ENCODE peak calls at places on chromosomes 11 and 22, in ten cellular contexts. F, A, D, R, M, T, O, K, S and B are unnamed samples.

GRCh38 chr11:24679686-24680318 is 182.9 kb downstream of the LUZP2 start:
- DNase-seq in F (no peak), A (no peak), D (no peak), R (no peak), M (no peak), T (no peak), O (no peak), K (no peak), S (no peak), B (no peak)

GRCh38 chr11:10587995-10588394 is 19.5 kb upstream of the LYVE1 start:
- DNase-seq in F (no peak), A (no peak), D (no peak), R (no peak), M (no peak), T (no peak), O (no peak), K (no peak), S (no peak), B (no peak)

GRCh38 chr11:77113382-77114088 is 10.9 kb downstream of the OMP start:
- DNase-seq in F (peak; percentile 55), A (no peak), D (peak; percentile 56), R (no peak), M (no peak), T (no peak), O (no peak), K (no peak), S (no peak), B (peak; percentile 77)

GRCh38 chr22:23841736-23842404 is 3.1 kb upstream of the DERL3 start:
- DNase-seq in F (no peak), A (peak; percentile 34), D (peak; percentile 49), R (no peak), M (no peak), T (peak; percentile 58), O (no peak), K (no peak), S (no peak), B (no peak)

GRCh38 chr11:15800121-15800800 is 556.1 kb downstream of the SOX6 start:
- DNase-seq in F (peak; percentile 7), A (peak; percentile 66), D (no peak), R (no peak), M (no peak), T (no peak), O (no peak), K (peak; percentile 13), S (peak; percentile 53), B (no peak)

GRCh38 chr11:100445231-100445735 is 241.8 kb upstream of the ARHGAP42 start:
- DNase-seq in F (no peak), A (no peak), D (no peak), R (peak; percentile 65), M (no peak), T (no peak), O (no peak), K (no peak), S (no peak), B (no peak)

GRCh38 chr11:119089319-119089718 is 4.6 kb downstream of the HMBS start:
- DNase-seq in F (no peak), A (no peak), D (no peak), R (no peak), M (no peak), T (no peak), O (no peak), K (no peak), S (no peak), B (no peak)

GRCh38 chr22:49247194-49247924 is 580.3 kb downstream of the BRD1 start:
- DNase-seq in F (no peak), A (no peak), D (no peak), R (no peak), M (no peak), T (no peak), O (no peak), K (no peak), S (no peak), B (no peak)

GRCh38 chr11:18709414-18709813 is 10.8 kb downstream of the TMEM86A start:
- DNase-seq in F (no peak), A (no peak), D (no peak), R (no peak), M (no peak), T (no peak), O (no peak), K (no peak), S (no peak), B (no peak)

GRCh38 chr11:112459001-112459400 is 198.3 kb upstream of the PLET1 start:
- DNase-seq in F (no peak), A (no peak), D (no peak), R (no peak), M (no peak), T (no peak), O (no peak), K (no peak), S (no peak), B (no peak)

GRCh38 chr22:20741634-20742581 is 32.0 kb upstream of the SERPIND1 start:
- DNase-seq in F (peak; percentile 38), A (no peak), D (peak; percentile 42), R (peak; percentile 22), M (no peak), T (no peak), O (no peak), K (no peak), S (no peak), B (peak; percentile 63)

GRCh38 chr11:76134239-76134638 is 72.1 kb downstream of the WNT11 start:
- DNase-seq in F (no peak), A (no peak), D (no peak), R (no peak), M (no peak), T (no peak), O (no peak), K (no peak), S (no peak), B (no peak)

GRCh38 chr11:116310215-116310614 is 462.6 kb downstream of the BUD13 start:
- DNase-seq in F (no peak), A (no peak), D (no peak), R (no peak), M (no peak), T (no peak), O (no peak), K (no peak), S (no peak), B (no peak)

GRCh38 chr11:12029738-12030363 is 21.4 kb upstream of the DKK3 start:
- DNase-seq in F (peak; percentile 44), A (no peak), D (no peak), R (no peak), M (no peak), T (no peak), O (no peak), K (no peak), S (no peak), B (no peak)

GRCh38 chr11:77200869-77201268 is 72.8 kb downstream of the MYO7A start:
- DNase-seq in F (no peak), A (peak; percentile 40), D (no peak), R (peak; percentile 0), M (no peak), T (no peak), O (no peak), K (no peak), S (no peak), B (no peak)

GRCh38 chr11:58179648-58180047 is 9.2 kb upstream of the OR9Q2 start:
- DNase-seq in F (no peak), A (no peak), D (no peak), R (no peak), M (no peak), T (no peak), O (no peak), K (no peak), S (no peak), B (no peak)

GRCh38 chr11:69891421-69892236 is 72.4 kb upstream of the FGF3 start:
- DNase-seq in F (no peak), A (peak; percentile 53), D (no peak), R (no peak), M (no peak), T (no peak), O (no peak), K (no peak), S (no peak), B (no peak)

GRCh38 chr11:100930185-100930778 is 199.3 kb downstream of the PGR start:
- DNase-seq in F (peak; percentile 34), A (no peak), D (peak; percentile 6), R (no peak), M (no peak), T (no peak), O (no peak), K (no peak), S (peak; percentile 56), B (peak; percentile 23)

GRCh38 chr22:46762238-46763050 is at the start of gene TBC1D22A:
- DNase-seq in F (peak; percentile 88), A (peak; percentile 90), D (peak; percentile 93), R (peak; percentile 91), M (peak; percentile 94), T (peak; percentile 92), O (peak; percentile 49), K (peak; percentile 73), S (peak; percentile 64), B (peak; percentile 90)
- TF ChIP-seq CTCF in F (no peak), A (no peak), D (no peak), R (no peak), M (no peak), T (no peak), O (peak; percentile 2), K (peak; percentile 12), S (no peak), B (no peak)

DNA sequence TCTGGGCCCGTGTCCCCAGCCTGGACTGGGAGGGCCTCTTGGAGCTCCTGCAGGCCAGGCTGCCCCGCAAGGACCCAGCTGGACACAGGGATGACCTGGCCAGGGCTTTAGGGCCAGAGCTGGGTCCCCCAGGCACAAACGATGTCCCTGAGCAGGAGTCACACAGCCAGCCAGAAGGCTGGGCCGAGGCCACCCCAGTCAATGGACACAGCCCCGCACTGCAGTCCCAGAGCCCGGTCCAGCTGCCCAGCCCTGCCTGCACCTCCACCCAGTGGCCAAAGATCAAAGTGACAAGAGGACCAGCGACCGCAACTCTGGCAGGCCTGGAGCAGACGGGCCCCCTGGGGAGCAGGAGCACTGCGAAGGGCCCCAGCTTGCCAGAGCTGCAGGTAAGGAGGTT is 38.2 kb downstream of the TRIOBP start:
- DNase-seq in F (no peak), A (no peak), D (peak; percentile 72), R (no peak), M (no peak), T (no peak), O (no peak), K (no peak), S (no peak), B (no peak)
- TF ChIP-seq CTCF in F (no peak), A (peak; percentile 20), D (peak; percentile 53), R (no peak), M (no peak), T (no peak), O (peak; percentile 42), K (peak; percentile 30), S (peak; percentile 43), B (no peak)

DNA sequence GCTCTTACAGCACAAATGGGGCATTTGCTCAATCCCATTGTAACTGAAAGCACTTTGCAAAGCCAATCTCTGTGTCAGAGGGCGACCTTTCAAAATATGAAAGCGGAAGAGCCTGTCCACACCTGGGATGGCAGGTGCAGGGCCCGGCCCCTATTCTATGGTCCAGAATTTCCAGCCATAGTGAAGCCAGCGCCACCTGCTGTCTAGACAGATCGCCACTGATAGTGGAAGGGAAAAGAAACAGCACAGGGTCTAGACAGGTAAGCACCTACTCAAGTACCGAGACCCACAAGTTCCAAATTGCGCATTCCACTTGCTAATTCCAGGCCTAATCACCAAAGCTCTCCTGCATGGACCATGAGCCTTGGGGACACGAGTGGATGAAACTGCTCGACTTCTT is 141.4 kb downstream of the NTM start:
- DNase-seq in F (no peak), A (no peak), D (peak; percentile 57), R (peak; percentile 41), M (no peak), T (peak; percentile 58), O (no peak), K (no peak), S (no peak), B (no peak)
- TF ChIP-seq CTCF in F (no peak), A (peak; percentile 47), D (peak; percentile 65), R (peak; percentile 54), M (no peak), T (peak; percentile 46), O (peak; percentile 50), K (no peak), S (peak; percentile 50), B (peak; percentile 81)

GRCh38 chr11:96338910-96339703 is 3.9 kb downstream of the MAML2 start:
- DNase-seq in F (no peak), A (no peak), D (no peak), R (no peak), M (peak; percentile 79), T (no peak), O (no peak), K (no peak), S (no peak), B (no peak)
- TF ChIP-seq CTCF in F (no peak), A (no peak), D (no peak), R (no peak), M (no peak), T (no peak), O (no peak), K (no peak), S (peak; percentile 1), B (no peak)